ENCODE peak calls at places on chromosomes 2 and 18, in five cellular contexts. D is GM23338, B is tibial artery, F is thoracic aorta, N is astrocyte. L is an unnamed sample.
A peak's percentile ranks its signal among the peaks of the same experiment; 100 is the strongest.

GRCh38 chr2:238098854-238099708 is 1.1 kb upstream of the ESPNL start:
- DNase-seq in D (no peak), B (no peak), F (no peak), N (no peak), L (peak; percentile 77)

GRCh38 chr18:35386600-35387366 is 9.6 kb upstream of the ZNF396 start:
- DNase-seq in D (peak; percentile 95), B (peak; percentile 66), F (no peak), N (peak; percentile 59), L (no peak)

GRCh38 chr18:6219116-6219717 is 195.5 kb downstream of the L3MBTL4 start:
- DNase-seq in D (peak; percentile 88), B (no peak), F (no peak), N (peak; percentile 31), L (no peak)

GRCh38 chr2:217219141-217219505 is 359.3 kb upstream of the TNP1 start:
- DNase-seq in D (no peak), B (no peak), F (no peak), N (no peak), L (no peak)

GRCh38 chr2:39419282-39420223 is 17.5 kb downstream of the MAP4K3 start:
- DNase-seq in D (no peak), B (no peak), F (no peak), N (no peak), L (no peak)

GRCh38 chr2:126370208-126370607 is 285.8 kb upstream of the GYPC start:
- DNase-seq in D (no peak), B (no peak), F (no peak), N (no peak), L (no peak)

GRCh38 chr2:39874236-39874635 is 95.2 kb upstream of the THUMPD2 start:
- DNase-seq in D (no peak), B (no peak), F (no peak), N (no peak), L (no peak)

GRCh38 chr18:24672165-24672950 is 211.9 kb downstream of the HRH4 start:
- DNase-seq in D (peak; percentile 14), B (no peak), F (no peak), N (no peak), L (no peak)

GRCh38 chr2:171018522-171018921 is 89.5 kb downstream of the GORASP2 start:
- DNase-seq in D (no peak), B (no peak), F (no peak), N (no peak), L (no peak)

GRCh38 chr2:159098815-159099455 is 130.5 kb downstream of the TANC1 start:
- DNase-seq in D (no peak), B (no peak), F (no peak), N (peak; percentile 71), L (no peak)

GRCh38 chr2:137969418-137969765 is 5.1 kb downstream of the HNMT start:
- DNase-seq in D (no peak), B (no peak), F (peak; percentile 11), N (peak; percentile 98), L (no peak)

GRCh38 chr2:28870146-28870891 is at the start of gene TRMT61B:
- DNase-seq in D (peak; percentile 97), B (peak; percentile 96), F (peak; percentile 87), N (peak; percentile 88), L (peak; percentile 98)

DNA sequence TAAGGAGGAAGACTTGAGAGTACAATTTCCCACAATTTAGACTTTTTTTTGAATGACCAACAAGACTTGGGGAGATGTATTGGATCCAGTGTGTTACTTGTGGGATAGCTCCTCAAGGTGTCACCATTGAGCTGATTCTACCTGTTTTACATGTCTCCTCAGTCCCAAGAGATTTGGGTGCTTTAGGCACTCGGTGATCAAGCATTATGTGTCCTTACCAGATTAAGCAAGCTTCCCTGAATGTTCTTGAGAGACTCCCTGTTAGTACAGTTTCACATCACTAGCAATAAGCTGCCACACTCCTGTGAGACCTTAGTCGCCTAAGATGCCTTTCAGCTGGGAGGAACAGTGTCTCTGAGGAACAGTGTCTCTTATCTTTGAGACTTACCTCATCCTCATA is 384.3 kb upstream of the SYT4 start:
- DNase-seq in D (peak; percentile 77), B (no peak), F (no peak), N (peak; percentile 62), L (no peak)
- TF ChIP-seq CTCF in D (peak; percentile 86), B (no peak), F (no peak), N (peak; percentile 65), L (peak; percentile 48)

GRCh38 chr2:128329607-128330006 is 10.9 kb upstream of the HS6ST1 start:
- DNase-seq in D (no peak), B (no peak), F (no peak), N (peak; percentile 41), L (no peak)
- TF ChIP-seq CTCF in D (no peak), B (no peak), F (no peak), N (no peak), L (no peak)

GRCh38 chr2:45836740-45837139 is 185.3 kb downstream of the PRKCE start:
- DNase-seq in D (no peak), B (no peak), F (no peak), N (no peak), L (no peak)
- TF ChIP-seq CTCF in D (no peak), B (no peak), F (no peak), N (no peak), L (no peak)

DNA sequence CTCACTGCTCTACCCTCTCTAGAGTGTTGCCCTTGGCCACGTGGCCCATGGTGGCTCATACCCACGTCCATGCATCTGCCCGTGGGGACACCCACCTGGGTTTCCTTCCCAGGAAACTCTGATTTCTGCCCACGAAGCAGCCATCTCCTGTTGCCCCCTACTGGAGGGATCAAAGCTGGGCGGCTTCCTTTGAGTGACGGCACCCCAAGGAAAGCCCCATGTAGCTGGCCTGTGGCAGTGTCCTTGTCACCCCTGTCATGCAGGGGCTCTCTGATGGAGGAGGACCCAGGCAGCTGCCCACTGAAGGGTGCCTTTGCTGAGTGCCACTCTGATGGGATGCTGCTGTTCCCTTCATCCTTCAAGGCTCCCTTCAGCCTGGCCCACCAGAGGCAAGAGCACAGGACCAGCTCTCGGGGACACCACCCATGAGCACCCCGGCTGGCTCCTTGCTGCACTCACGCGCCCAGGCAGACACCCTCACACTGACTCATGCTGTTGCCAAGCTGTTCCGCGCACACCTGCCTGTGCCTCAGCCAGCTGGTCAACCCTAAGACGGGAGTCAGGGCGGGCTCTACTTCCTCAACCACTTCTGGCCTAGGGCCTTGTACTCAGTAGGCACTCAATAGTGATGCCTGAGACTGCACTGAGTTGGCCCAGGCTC is 101.1 kb downstream of the CTIF start:
- DNase-seq in D (peak; percentile 51), B (no peak), F (no peak), N (no peak), L (no peak)
- TF ChIP-seq CTCF in D (peak; percentile 67), B (peak; percentile 26), F (peak; percentile 20), N (no peak), L (peak; percentile 48)

GRCh38 chr2:233807966-233808892 is 30.1 kb downstream of the MROH2A start:
- DNase-seq in D (no peak), B (peak; percentile 15), F (no peak), N (no peak), L (no peak)

GRCh38 chr2:233803994-233804393 is 25.9 kb downstream of the MROH2A start:
- DNase-seq in D (no peak), B (no peak), F (no peak), N (no peak), L (peak; percentile 71)

GRCh38 chr2:233811087-233811486 is 33.0 kb downstream of the MROH2A start:
- DNase-seq in D (no peak), B (no peak), F (no peak), N (no peak), L (no peak)

GRCh38 chr2:233810385-233810784 is 32.3 kb downstream of the MROH2A start:
- DNase-seq in D (no peak), B (peak; percentile 3), F (no peak), N (no peak), L (no peak)

GRCh38 chr2:233807215-233807865 is 29.2 kb downstream of the MROH2A start:
- DNase-seq in D (no peak), B (peak; percentile 13), F (no peak), N (no peak), L (no peak)
- TF ChIP-seq CTCF in D (peak; percentile 17), B (no peak), F (no peak), N (no peak), L (no peak)

GRCh38 chr2:184534986-184535385 is 63.3 kb upstream of the ZNF804A start:
- DNase-seq in D (peak; percentile 1), B (no peak), F (no peak), N (no peak), L (no peak)

GRCh38 chr2:184541591-184541990 is 56.7 kb upstream of the ZNF804A start:
- DNase-seq in D (no peak), B (no peak), F (no peak), N (no peak), L (no peak)

GRCh38 chr2:184543832-184544231 is 54.5 kb upstream of the ZNF804A start:
- DNase-seq in D (no peak), B (no peak), F (no peak), N (no peak), L (no peak)

DNA sequence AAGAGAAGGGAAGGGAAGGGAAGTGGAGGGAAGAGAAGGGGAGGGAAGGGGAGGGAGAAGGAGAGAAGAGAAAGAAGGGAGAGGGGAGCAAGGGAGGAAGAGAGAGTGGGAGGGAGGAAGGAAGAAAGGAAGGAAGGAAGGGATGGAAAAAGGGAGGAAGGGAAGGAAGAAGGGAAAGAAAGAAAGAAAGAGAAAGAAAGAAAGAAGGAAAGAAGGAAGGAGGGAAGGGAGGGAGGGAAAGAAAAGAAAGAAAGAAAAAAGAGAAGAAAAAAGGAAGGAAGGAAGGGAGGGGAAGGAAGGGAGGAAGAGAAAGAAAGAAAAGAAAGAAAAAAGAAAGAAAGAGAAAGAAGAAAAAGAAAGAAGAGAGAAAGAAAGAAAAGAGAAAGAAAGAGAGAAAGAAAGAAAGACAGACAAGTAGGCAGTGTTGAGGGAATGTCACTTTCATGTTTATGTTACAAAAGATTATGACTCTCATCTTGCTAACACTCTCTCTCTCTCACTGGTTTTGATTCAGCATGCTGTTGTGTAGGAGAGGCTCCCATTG is 58.0 kb upstream of the ZNF804A start:
- DNase-seq in D (no peak), B (no peak), F (no peak), N (no peak), L (no peak)
- TF ChIP-seq CTCF in D (no peak), B (no peak), F (no peak), N (no peak), L (no peak)

DNA sequence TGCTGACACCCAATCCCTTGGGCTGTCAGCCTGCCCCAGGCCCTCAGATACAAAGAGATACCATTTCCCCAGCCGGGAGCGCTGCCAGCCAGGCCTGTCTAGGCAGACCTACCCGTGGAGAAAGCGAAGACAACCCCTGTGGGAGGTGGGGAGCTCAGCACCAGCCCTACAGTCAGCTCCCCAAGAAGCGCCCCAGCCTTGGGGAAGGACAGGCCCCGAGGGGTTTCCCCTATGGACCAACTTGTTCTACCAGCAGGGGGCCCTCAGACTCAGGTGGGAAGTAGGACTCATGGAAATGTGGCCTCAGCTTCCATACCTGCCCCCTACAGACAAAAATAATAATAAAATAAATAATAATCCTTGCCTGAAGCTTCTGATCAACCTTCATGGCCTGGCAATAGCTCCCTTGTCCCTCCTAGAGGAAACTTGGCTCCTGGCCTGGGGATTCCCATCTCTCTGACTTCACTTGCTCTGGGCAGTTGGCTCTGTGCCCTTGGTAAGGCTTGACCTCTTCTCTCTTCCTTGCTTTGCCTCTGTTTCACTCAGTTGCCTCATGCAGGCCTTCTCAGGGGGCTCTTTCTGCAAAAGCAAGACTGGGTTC is 7.0 kb downstream of the SLC35F6 start:
- DNase-seq in D (peak; percentile 70), B (peak; percentile 97), F (peak; percentile 63), N (peak; percentile 58), L (no peak)
- TF ChIP-seq CTCF in D (peak; percentile 54), B (no peak), F (peak; percentile 12), N (peak; percentile 20), L (peak; percentile 27)

DNA sequence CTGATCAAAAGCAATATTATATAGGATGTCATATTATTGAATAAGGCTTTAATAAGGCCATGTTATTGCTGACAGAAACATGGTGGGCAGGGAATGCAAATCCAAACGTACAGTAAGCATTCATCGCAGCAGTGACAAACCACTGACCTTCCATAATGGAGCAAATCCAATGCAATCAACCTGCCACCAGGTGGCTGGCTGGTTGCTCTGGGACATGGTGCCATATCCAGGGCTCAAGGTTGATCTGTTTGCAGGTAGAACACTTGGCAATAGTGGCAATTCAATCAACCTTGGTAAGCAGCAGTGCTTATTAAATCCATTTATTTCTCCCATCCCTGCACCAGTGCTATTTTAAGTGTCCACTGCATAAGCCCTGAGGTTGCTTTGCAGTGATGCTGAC is 75.4 kb downstream of the CERKL start:
- DNase-seq in D (peak; percentile 53), B (no peak), F (no peak), N (no peak), L (no peak)
- TF ChIP-seq CTCF in D (peak; percentile 77), B (no peak), F (no peak), N (no peak), L (no peak)

L was measured in osteocyte.